ENCODE peak calls at places on chromosomes 6 and 20, in five cellular contexts. F is mammary epithelial cell; Y is mucosa of descending colon; K is CD8-positive, alpha-beta memory T cell; I is psoas muscle. D is an unnamed sample. For H3K4me1, the result is how much of the 10 kb centered on the place peaks cover.

GRCh38 chr6:4093288-4093687 is 14.4 kb upstream of the FAM217A start:
- DNase-seq in F (no peak), I (no peak), Y (no peak), K (no peak), D (no peak)

GRCh38 chr6:4402477-4402976 is 267.2 kb upstream of the ECI2 start:
- DNase-seq in F (peak), Y (no peak), K (no peak), I (peak), D (peak)

GRCh38 chr6:23183846-23184245 is 614.5 kb downstream of the HDGFL1 start:
- DNase-seq in F (no peak), Y (no peak), K (no peak), I (no peak), D (no peak)

GRCh38 chr20:855466-856360 is 22.2 kb downstream of the FAM110A start:
- DNase-seq in I (no peak), K (no peak), Y (no peak), F (peak), D (no peak)

GRCh38 chr6:44831002-44831610 is 443.6 kb downstream of the CDC5L start:
- DNase-seq in K (no peak), F (no peak), Y (no peak), I (no peak), D (no peak)

GRCh38 chr6:95352064-95352463 is 225.3 kb upstream of the MANEA start:
- DNase-seq in I (no peak), Y (no peak), K (no peak), F (no peak), D (no peak)

GRCh38 chr6:165704001-165704748 is 41.1 kb upstream of the PDE10A start:
- DNase-seq in F (no peak), K (no peak), I (no peak), Y (no peak), D (no peak)

GRCh38 chr20:8573686-8574085 is 441.6 kb downstream of the PLCB1 start:
- DNase-seq in I (no peak), Y (no peak), F (no peak), K (no peak), D (no peak)

GRCh38 chr6:109441069-109441816 is 719 bp downstream of the SMPD2 start:
- DNase-seq in K (peak), Y (peak), F (peak), I (peak), D (peak)

GRCh38 chr20:33653900-33654596 is 8.1 kb upstream of the C20orf144 start:
- DNase-seq in F (peak), Y (peak), I (no peak), K (no peak), D (peak)

GRCh38 chr6:6811151-6812002 is 222.9 kb downstream of the LY86 start:
- DNase-seq in Y (peak), F (peak), K (no peak), I (no peak), D (peak)

GRCh38 chr6:114342086-114342825 is 567 bp downstream of the HS3ST5 start:
- DNase-seq in K (no peak), I (peak), F (peak), Y (peak), D (peak)

GRCh38 chr6:131132360-131132759 is 2.9 kb upstream of the AKAP7 start:
- DNase-seq in K (no peak), Y (no peak), F (no peak), I (no peak), D (no peak)

GRCh38 chr6:56988145-56988544 is 33.2 kb downstream of the BEND6 start:
- DNase-seq in F (no peak), Y (no peak), K (no peak), I (no peak), D (no peak)

GRCh38 chr6:157075549-157076426 is 247.5 kb downstream of the TMEM242 start:
- DNase-seq in I (no peak), Y (no peak), K (no peak), F (peak), D (no peak)

GRCh38 chr6:65081713-65082210 is 625.3 kb downstream of the EYS start:
- DNase-seq in K (no peak), F (no peak), Y (no peak), I (no peak), D (no peak)

GRCh38 chr6:49038294-49038693 is 424.8 kb downstream of the MMUT start:
- DNase-seq in I (no peak), K (no peak), F (no peak), Y (no peak), D (no peak)

GRCh38 chr20:46568570-46569129 is 18.2 kb upstream of the OCSTAMP start:
- DNase-seq in K (no peak), I (peak), Y (peak), F (peak), D (peak)

GRCh38 chr20:9306521-9306920 is 207.9 kb upstream of the LAMP5 start:
- DNase-seq in K (no peak), Y (no peak), F (peak), I (no peak), D (no peak)

GRCh38 chr6:55853008-55854001 is 22.1 kb downstream of the BMP5 start:
- DNase-seq in I (no peak), Y (no peak), K (no peak), F (no peak), D (no peak)

GRCh38 chr6:161128680-161129196 is 137.2 kb downstream of the MAP3K4 start:
- DNase-seq in K (no peak), I (no peak), F (peak), Y (no peak), D (no peak)

GRCh38 chr20:15036938-15037337 is 699.5 kb upstream of the FLRT3 start:
- DNase-seq in Y (no peak), I (no peak), F (no peak), K (no peak), D (no peak)

GRCh38 chr20:45402946-45403345 is 5.1 kb upstream of the DBNDD2 start:
- DNase-seq in K (no peak), I (no peak), F (no peak), Y (no peak), D (no peak)

GRCh38 chr20:1108437-1108920 is 9.9 kb upstream of the PSMF1 start:
- DNase-seq in F (peak), I (peak), Y (peak), K (peak), D (peak)

GRCh38 chr6:36758516-36759176 is 61.0 kb downstream of the RAB44 start:
- DNase-seq in F (no peak), I (no peak), Y (peak), K (no peak), D (no peak)

GRCh38 chr6:129124334-129124733 is 241.4 kb downstream of the LAMA2 start:
- DNase-seq in I (no peak), Y (no peak), F (no peak), K (no peak), D (no peak)

GRCh38 chr20:63846128-63846771 is 15.0 kb upstream of the ABHD16B start:
- DNase-seq in K (no peak), I (peak), Y (peak), F (no peak), D (no peak)

GRCh38 chr20:22949710-22950109 is 85.4 kb upstream of the SSTR4 start:
- DNase-seq in I (no peak), Y (no peak), F (peak), K (no peak), D (no peak)

GRCh38 chr6:87118054-87118453 is 23.1 kb upstream of the CGA start:
- DNase-seq in K (no peak), Y (no peak), F (peak), I (no peak), D (no peak)

GRCh38 chr20:4099905-4100675 is 84.7 kb upstream of the RNF24 start:
- DNase-seq in K (no peak), F (peak), Y (no peak), I (no peak), D (no peak)

GRCh38 chr20:57399587-57400261 is 8.5 kb downstream of the RBM38 start:
- DNase-seq in Y (peak), I (peak), F (no peak), K (peak), D (peak)

GRCh38 chr6:15936503-15936902 is 192.4 kb upstream of the MYLIP start:
- DNase-seq in K (no peak), F (no peak), Y (no peak), I (no peak), D (no peak)

DNA sequence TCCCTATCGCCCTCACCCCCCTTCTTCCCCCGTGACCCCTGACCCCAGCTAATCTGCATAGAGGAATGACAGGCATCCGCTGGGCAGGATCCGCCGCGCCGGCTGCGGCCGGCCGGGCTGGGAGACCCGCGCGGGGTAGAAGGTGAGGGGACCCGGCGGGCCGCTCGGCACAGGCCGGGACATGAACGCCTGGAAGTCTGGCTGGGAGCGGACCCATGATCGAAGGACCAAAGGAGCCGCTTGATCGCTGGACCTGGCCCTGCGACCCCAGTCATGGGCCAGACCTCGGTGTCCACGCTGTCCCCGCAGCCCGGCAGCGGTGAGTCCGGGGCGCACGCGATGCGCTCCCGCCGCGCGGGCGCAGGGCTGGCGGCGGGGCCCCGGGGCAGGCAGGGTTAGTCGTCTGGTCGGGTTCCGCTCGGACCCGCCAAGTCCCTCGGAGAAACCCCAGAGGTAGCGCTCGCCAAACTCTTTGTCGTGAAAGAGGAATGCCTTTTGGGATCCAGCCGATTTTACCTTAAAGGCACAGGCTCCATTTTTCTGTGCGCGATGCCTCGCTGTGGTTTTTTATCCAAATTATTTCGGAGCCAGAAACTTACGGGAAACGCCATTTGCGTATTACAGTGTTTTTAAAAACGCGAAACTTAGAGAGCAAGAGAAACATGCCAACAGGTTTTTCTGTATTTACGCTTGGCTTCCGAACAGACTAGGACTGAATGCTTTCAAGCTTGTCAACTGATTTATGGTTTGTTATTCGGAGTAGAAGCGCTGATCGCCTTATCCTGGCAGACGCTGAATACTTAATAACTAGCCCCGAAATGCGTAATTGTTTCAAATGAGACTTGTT is at the start of gene PHACTR2:
- DNase-seq in Y (peak), K (peak), I (peak), F (peak), D (peak)
- H3K4me1 ChIP-seq in Y (under half), K (under half), I (under half), F (under half), D (under half)

GRCh38 chr6:42783876-42784738 is 2.3 kb downstream of the BICRAL start:
- DNase-seq in I (no peak), K (no peak), Y (no peak), F (no peak), D (no peak)
- H3K4me1 ChIP-seq in I (under half), K (half or more), Y (under half), F (under half), D (under half)

DNA sequence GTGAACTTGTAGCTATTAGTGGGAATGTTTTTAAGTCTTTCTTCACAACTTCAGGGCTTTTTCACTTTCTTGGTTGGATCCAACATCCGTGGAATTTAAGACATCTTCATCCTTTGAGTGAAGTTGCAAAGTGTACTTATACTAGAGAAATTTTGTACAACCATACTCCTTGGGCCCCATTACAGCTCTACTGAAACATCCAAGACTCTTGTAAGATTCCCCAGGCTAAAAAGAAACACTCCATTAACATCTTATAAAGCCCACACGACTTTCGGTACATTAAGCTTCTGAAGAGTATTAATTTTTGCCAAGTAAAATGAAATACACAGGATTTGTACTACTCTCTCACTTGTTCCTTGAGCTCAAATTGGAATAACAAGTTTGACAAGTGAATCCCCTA is 5.4 kb downstream of the PCNA start:
- DNase-seq in I (no peak), K (no peak), Y (no peak), F (no peak), D (no peak)
- H3K4me1 ChIP-seq in I (under half), K (under half), Y (under half), F (under half), D (under half)

DNA sequence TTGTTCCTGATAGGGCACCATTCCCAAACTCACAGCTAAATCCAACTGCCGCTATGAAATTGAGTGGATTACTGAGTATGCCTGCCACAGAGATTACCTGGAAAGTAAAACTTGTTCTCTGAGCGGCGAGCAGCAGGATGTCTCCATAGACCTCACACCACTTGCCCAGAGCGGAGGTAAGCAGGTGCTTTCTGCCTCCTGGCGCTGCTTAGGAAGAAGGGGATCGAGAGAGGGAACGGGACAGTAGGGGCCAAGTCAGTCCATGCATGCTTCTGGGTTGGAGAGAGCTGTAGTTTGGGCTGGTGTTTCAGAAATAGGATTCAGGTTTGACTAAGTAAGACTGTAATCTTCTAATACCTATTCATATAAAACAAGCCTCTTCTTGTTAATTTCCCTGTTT is 63.7 kb downstream of the IGF2R start:
- DNase-seq in K (no peak), I (no peak), F (no peak), Y (no peak), D (no peak)
- H3K4me1 ChIP-seq in K (under half), I (half or more), F (under half), Y (under half), D (under half)

GRCh38 chr6:34795836-34796425 is 4.0 kb downstream of the BLTP3A start:
- DNase-seq in F (no peak), Y (no peak), I (no peak), K (no peak), D (no peak)

GRCh38 chr6:34793877-34794276 is 2.0 kb downstream of the BLTP3A start:
- DNase-seq in K (no peak), I (no peak), Y (no peak), F (no peak), D (no peak)

GRCh38 chr6:34798057-34798456 is 6.2 kb downstream of the BLTP3A start:
- DNase-seq in F (no peak), I (no peak), Y (no peak), K (no peak), D (no peak)

GRCh38 chr6:34799547-34799946 is 7.7 kb downstream of the BLTP3A start:
- DNase-seq in I (no peak), K (no peak), F (no peak), Y (no peak), D (no peak)
- H3K4me1 ChIP-seq in I (under half), K (under half), F (under half), Y (under half), D (under half)

GRCh38 chr20:31537859-31538245 is 23.6 kb downstream of the HM13 start:
- DNase-seq in K (no peak), F (no peak), I (no peak), Y (no peak), D (no peak)
- H3K4me1 ChIP-seq in K (under half), F (under half), I (under half), Y (under half), D (under half)

DNA sequence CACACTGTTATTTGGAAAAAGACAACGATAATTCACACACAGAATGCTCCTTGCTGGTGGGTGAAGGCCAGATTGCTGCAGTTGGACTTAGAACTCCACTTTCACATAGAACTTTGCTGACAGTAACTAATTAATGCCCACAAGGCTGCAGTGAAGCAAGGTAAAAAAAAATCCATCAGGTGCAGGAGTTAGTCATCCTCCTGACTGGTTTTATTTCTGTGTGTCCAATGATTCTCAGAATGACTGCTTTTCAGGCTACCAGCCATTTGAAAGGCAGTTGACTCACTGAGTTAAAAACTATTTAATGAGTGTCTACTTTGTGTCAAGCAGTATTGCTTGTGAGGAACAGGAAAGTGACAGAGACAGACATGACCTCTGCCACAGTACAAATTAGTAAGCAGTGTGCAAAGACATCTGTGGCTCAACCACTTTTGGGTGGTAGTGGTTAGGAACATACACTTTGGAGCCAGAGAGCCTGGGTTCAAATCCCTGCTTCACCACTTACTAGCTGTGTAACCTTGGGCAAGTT is 41.9 kb downstream of the ELOVL5 start:
- DNase-seq in I (no peak), Y (no peak), F (peak), K (no peak), D (no peak)
- H3K4me1 ChIP-seq in I (under half), Y (under half), F (under half), K (half or more), D (under half)

D was measured in body of pancreas.